ENCODE peak calls at places on chromosomes 4 and X, in ten cellular contexts. V is OCI-LY7; H is germinal center; E is Daoy; W is activated CD8-positive, alpha-beta memory T cell treated with anti-CD3 and anti-CD28 coated beads, Interleukin-2, amount 10 ng/mL, durations not matched to agents 7 days and 5 days; T is AG09319; G is kidney epithelial cell; K is hippocampal formation; Z is T-cell; S is activated CD8-positive, alpha-beta T cell treated with anti-CD3 and anti-CD28 coated beads, Interleukin-2, amount 10 ng/mL, durations not matched to agents 7 days and 5 days. U is an unnamed sample.

GRCh38 chr4:107818301-107818910 is 6.3 kb upstream of the SGMS2 start:
- DNase-seq in V (no peak), H (no peak), E (peak; percentile 47), W (no peak), T (no peak), G (peak; percentile 32), K (no peak), Z (no peak), S (peak; percentile 24), U (no peak)

GRCh38 chrX:153439977-153440376 is 5.9 kb downstream of the TREX2 start:
- DNase-seq in V (no peak), H (no peak), E (no peak), W (no peak), T (no peak), G (no peak), K (no peak), Z (no peak), S (no peak), U (no peak)

GRCh38 chr4:8818063-8818881 is 53.4 kb downstream of the HMX1 start:
- DNase-seq in V (no peak), H (no peak), E (no peak), W (peak; percentile 28), T (no peak), G (no peak), K (no peak), Z (no peak), S (peak; percentile 5), U (peak; percentile 51)

GRCh38 chrX:129957241-129958099 is 25.0 kb upstream of the BCORL1 start:
- DNase-seq in V (peak; percentile 77), H (peak; percentile 80), E (peak; percentile 63), W (peak; percentile 68), T (no peak), G (no peak), K (peak; percentile 13), Z (no peak), S (peak; percentile 56), U (peak; percentile 89)

GRCh38 chr4:22522706-22523501 is 7.0 kb upstream of the ADGRA3 start:
- DNase-seq in V (no peak), H (no peak), E (no peak), W (no peak), T (no peak), G (no peak), K (no peak), Z (no peak), S (no peak), U (no peak)

GRCh38 chrX:48957477-48957826 is at the start of gene OTUD5:
- DNase-seq in V (peak; percentile 79), H (peak; percentile 62), E (peak; percentile 71), W (peak; percentile 87), T (no peak), G (no peak), K (peak; percentile 68), Z (peak; percentile 71), S (peak; percentile 84), U (no peak)

GRCh38 chr4:165874072-165874798 is 1.2 kb downstream of the TLL1 start:
- DNase-seq in V (no peak), H (no peak), E (peak; percentile 3), W (no peak), T (no peak), G (no peak), K (no peak), Z (no peak), S (no peak), U (no peak)

GRCh38 chrX:1147641-1148515 is 64.6 kb downstream of the CRLF2 start:
- DNase-seq in V (no peak), H (no peak), E (no peak), W (peak; percentile 18), T (no peak), G (no peak), K (no peak), Z (no peak), S (no peak), U (no peak)

GRCh38 chr4:155854597-155855226 is 11.4 kb downstream of the ASIC5 start:
- DNase-seq in V (no peak), H (no peak), E (peak; percentile 59), W (no peak), T (no peak), G (no peak), K (no peak), Z (no peak), S (no peak), U (no peak)

GRCh38 chrX:150255441-150256296 is 107.4 kb upstream of the MAMLD1 start:
- DNase-seq in V (no peak), H (no peak), E (no peak), W (no peak), T (no peak), G (no peak), K (no peak), Z (no peak), S (no peak), U (no peak)

GRCh38 chr4:47551682-47552081 is 66.6 kb downstream of the ATP10D start:
- DNase-seq in V (no peak), H (no peak), E (peak; percentile 19), W (no peak), T (no peak), G (no peak), K (no peak), Z (no peak), S (no peak), U (no peak)

GRCh38 chrX:39779952-39780783 is 317.6 kb downstream of the BCOR start:
- DNase-seq in V (no peak), H (no peak), E (no peak), W (no peak), T (no peak), G (no peak), K (no peak), Z (no peak), S (no peak), U (peak; percentile 78)

GRCh38 chr4:154982187-154983047 is 201.3 kb downstream of the RBM46 start:
- DNase-seq in V (peak; percentile 37), H (peak; percentile 20), E (peak; percentile 2), W (peak; percentile 46), T (peak; percentile 8), G (peak; percentile 18), K (peak; percentile 23), Z (no peak), S (peak; percentile 53), U (peak; percentile 61)

GRCh38 chrX:4175221-4175620 is 461.8 kb upstream of the PRKX start:
- DNase-seq in V (no peak), H (no peak), E (no peak), W (no peak), T (no peak), G (no peak), K (no peak), Z (no peak), S (no peak), U (no peak)

GRCh38 chrX:46965125-46965758 is 53.0 kb downstream of the JADE3 start:
- DNase-seq in V (no peak), H (no peak), E (peak; percentile 2), W (no peak), T (no peak), G (no peak), K (no peak), Z (no peak), S (no peak), U (no peak)

GRCh38 chr4:16967722-16968121 is 69.3 kb upstream of the LDB2 start:
- DNase-seq in V (no peak), H (no peak), E (no peak), W (no peak), T (no peak), G (no peak), K (no peak), Z (no peak), S (no peak), U (peak; percentile 39)

GRCh38 chr4:113627321-113627720 is 134.2 kb downstream of the CAMK2D start:
- DNase-seq in V (no peak), H (no peak), E (no peak), W (no peak), T (no peak), G (no peak), K (no peak), Z (no peak), S (no peak), U (no peak)

GRCh38 chr4:54940996-54941395 is 184.4 kb downstream of the KDR start:
- DNase-seq in V (peak; percentile 11), H (no peak), E (no peak), W (no peak), T (no peak), G (no peak), K (no peak), Z (no peak), S (no peak), U (no peak)

GRCh38 chrX:153521034-153521433 is 3.6 kb downstream of the ATP2B3 start:
- DNase-seq in V (no peak), H (no peak), E (peak; percentile 49), W (no peak), T (no peak), G (no peak), K (peak; percentile 23), Z (no peak), S (no peak), U (no peak)

GRCh38 chr4:112378858-112379257 is 81.7 kb downstream of the ALPK1 start:
- DNase-seq in V (no peak), H (no peak), E (no peak), W (no peak), T (no peak), G (no peak), K (no peak), Z (no peak), S (no peak), U (no peak)

GRCh38 chrX:19659929-19660328 is 144.6 kb upstream of the MAP3K15 start:
- DNase-seq in V (peak; percentile 3), H (no peak), E (no peak), W (no peak), T (no peak), G (no peak), K (no peak), Z (no peak), S (no peak), U (no peak)

GRCh38 chr4:125368161-125368560 is 53.4 kb downstream of the FAT4 start:
- DNase-seq in V (no peak), H (no peak), E (peak; percentile 6), W (no peak), T (no peak), G (no peak), K (no peak), Z (no peak), S (no peak), U (no peak)

GRCh38 chrX:46251755-46252154 is 293.5 kb downstream of the ZNF674 start:
- DNase-seq in V (no peak), H (no peak), E (peak; percentile 2), W (no peak), T (no peak), G (peak; percentile 29), K (no peak), Z (no peak), S (no peak), U (peak; percentile 2)

GRCh38 chr4:184374006-184374405 is 100.3 kb downstream of the IRF2 start:
- DNase-seq in V (no peak), H (no peak), E (no peak), W (no peak), T (no peak), G (no peak), K (no peak), Z (no peak), S (no peak), U (no peak)

GRCh38 chrX:20015945-20016617 is 25.2 kb upstream of the BCLAF3 start:
- DNase-seq in V (no peak), H (no peak), E (no peak), W (no peak), T (no peak), G (no peak), K (no peak), Z (no peak), S (no peak), U (no peak)

GRCh38 chr4:80461412-80461811 is 125.9 kb downstream of the CFAP299 start:
- DNase-seq in V (no peak), H (no peak), E (no peak), W (no peak), T (no peak), G (no peak), K (no peak), Z (no peak), S (no peak), U (peak; percentile 70)

GRCh38 chrX:108584617-108585211 is 145.1 kb downstream of the COL4A5 start:
- DNase-seq in V (peak; percentile 1), H (no peak), E (no peak), W (no peak), T (no peak), G (no peak), K (no peak), Z (no peak), S (no peak), U (peak; percentile 37)

GRCh38 chr4:98661356-98662054 is 3.1 kb upstream of the TSPAN5 start:
- DNase-seq in V (no peak), H (no peak), E (no peak), W (no peak), T (no peak), G (no peak), K (no peak), Z (no peak), S (no peak), U (peak; percentile 63)

U was measured in ELF-1.